ENCODE peak calls at places on chromosomes 16 and 17, in five cellular contexts. One of them, this sample, is unnamed.

GRCh38 chr17:37179893-37180292 is 195.9 kb upstream of the C17orf78 start:
- DNase-seq in H1: no peak
- DNase-seq in stomach: no peak
- DNase-seq in sigmoid colon: no peak
- DNase-seq in GM12878: no peak
- DNase-seq in this sample: no peak

GRCh38 chr17:48770954-48771353 is 42.4 kb upstream of the HOXB13 start:
- DNase-seq in H1: no peak
- DNase-seq in GM12878: peak; percentile 21
- DNase-seq in sigmoid colon: no peak
- DNase-seq in stomach: no peak
- DNase-seq in this sample: no peak

GRCh38 chr17:19312406-19312805 is 50.1 kb downstream of the B9D1 start:
- DNase-seq in H1: no peak
- DNase-seq in GM12878: no peak
- DNase-seq in sigmoid colon: peak; percentile 55
- DNase-seq in stomach: no peak
- DNase-seq in this sample: no peak

GRCh38 chr16:324451-325334 is 27.8 kb downstream of the AXIN1 start:
- DNase-seq in H1: no peak
- DNase-seq in sigmoid colon: no peak
- DNase-seq in stomach: no peak
- DNase-seq in GM12878: no peak
- DNase-seq in this sample: peak; percentile 89

GRCh38 chr17:51860934-51861561 is 297.5 kb downstream of the CA10 start:
- DNase-seq in stomach: no peak
- DNase-seq in GM12878: no peak
- DNase-seq in H1: peak; percentile 43
- DNase-seq in sigmoid colon: no peak
- DNase-seq in this sample: no peak

GRCh38 chr16:26649646-26650045 is 417.1 kb upstream of the C16orf82 start:
- DNase-seq in stomach: no peak
- DNase-seq in H1: no peak
- DNase-seq in GM12878: no peak
- DNase-seq in sigmoid colon: no peak
- DNase-seq in this sample: no peak

GRCh38 chr17:61589990-61590389 is 1.0 kb downstream of the NACA2 start:
- DNase-seq in stomach: no peak
- DNase-seq in H1: no peak
- DNase-seq in GM12878: no peak
- DNase-seq in sigmoid colon: no peak
- DNase-seq in this sample: no peak

GRCh38 chr17:67759355-67760171 is 41.8 kb downstream of the NOL11 start:
- DNase-seq in sigmoid colon: peak; percentile 65
- DNase-seq in H1: no peak
- DNase-seq in stomach: no peak
- DNase-seq in GM12878: no peak
- DNase-seq in this sample: no peak

GRCh38 chr17:82247175-82247823 is 18.5 kb downstream of the SLC16A3 start:
- DNase-seq in GM12878: no peak
- DNase-seq in H1: no peak
- DNase-seq in sigmoid colon: peak; percentile 81
- DNase-seq in stomach: no peak
- DNase-seq in this sample: peak; percentile 31

GRCh38 chr17:73231363-73231762 is 30.3 kb downstream of the CPSF4L start:
- DNase-seq in sigmoid colon: no peak
- DNase-seq in GM12878: no peak
- DNase-seq in stomach: no peak
- DNase-seq in H1: no peak
- DNase-seq in this sample: no peak

GRCh38 chr17:40553694-40554534 is 11.4 kb downstream of the CCR7 start:
- DNase-seq in stomach: peak; percentile 25
- DNase-seq in H1: no peak
- DNase-seq in sigmoid colon: peak; percentile 89
- DNase-seq in GM12878: no peak
- DNase-seq in this sample: peak; percentile 46

GRCh38 chr16:57029161-57030160 is 40.1 kb downstream of the NLRC5 start:
- DNase-seq in sigmoid colon: no peak
- DNase-seq in stomach: no peak
- DNase-seq in GM12878: no peak
- DNase-seq in H1: no peak
- DNase-seq in this sample: no peak

GRCh38 chr17:7403043-7403901 is 625 bp downstream of the TMEM256 start:
- DNase-seq in GM12878: no peak
- DNase-seq in stomach: peak; percentile 33
- DNase-seq in sigmoid colon: peak; percentile 88
- DNase-seq in H1: no peak
- DNase-seq in this sample: peak; percentile 89

GRCh38 chr17:73759324-73760185 is 115.3 kb upstream of the SDK2 start:
- DNase-seq in H1: no peak
- DNase-seq in GM12878: no peak
- DNase-seq in sigmoid colon: no peak
- DNase-seq in stomach: no peak
- DNase-seq in this sample: no peak

GRCh38 chr16:10338426-10338825 is 47.4 kb upstream of the ATF7IP2 start:
- DNase-seq in sigmoid colon: peak; percentile 71
- DNase-seq in GM12878: no peak
- DNase-seq in stomach: no peak
- DNase-seq in H1: no peak
- DNase-seq in this sample: no peak

GRCh38 chr16:47358816-47359215 is 102.0 kb downstream of the ITFG1 start:
- DNase-seq in H1: no peak
- DNase-seq in sigmoid colon: no peak
- DNase-seq in GM12878: no peak
- DNase-seq in stomach: no peak
- DNase-seq in this sample: no peak

GRCh38 chr16:4606354-4606753 is 8.3 kb downstream of the UBALD1 start:
- DNase-seq in sigmoid colon: no peak
- DNase-seq in GM12878: no peak
- DNase-seq in stomach: peak; percentile 65
- DNase-seq in H1: no peak
- DNase-seq in this sample: no peak

GRCh38 chr16:81190667-81191066 is 47.8 kb upstream of the BCO1 start:
- DNase-seq in stomach: no peak
- DNase-seq in GM12878: no peak
- DNase-seq in sigmoid colon: no peak
- DNase-seq in H1: no peak
- DNase-seq in this sample: no peak

GRCh38 chr16:81185416-81185815 is 53.1 kb upstream of the BCO1 start:
- DNase-seq in stomach: no peak
- DNase-seq in sigmoid colon: no peak
- DNase-seq in H1: no peak
- DNase-seq in GM12878: no peak
- DNase-seq in this sample: no peak

DNA sequence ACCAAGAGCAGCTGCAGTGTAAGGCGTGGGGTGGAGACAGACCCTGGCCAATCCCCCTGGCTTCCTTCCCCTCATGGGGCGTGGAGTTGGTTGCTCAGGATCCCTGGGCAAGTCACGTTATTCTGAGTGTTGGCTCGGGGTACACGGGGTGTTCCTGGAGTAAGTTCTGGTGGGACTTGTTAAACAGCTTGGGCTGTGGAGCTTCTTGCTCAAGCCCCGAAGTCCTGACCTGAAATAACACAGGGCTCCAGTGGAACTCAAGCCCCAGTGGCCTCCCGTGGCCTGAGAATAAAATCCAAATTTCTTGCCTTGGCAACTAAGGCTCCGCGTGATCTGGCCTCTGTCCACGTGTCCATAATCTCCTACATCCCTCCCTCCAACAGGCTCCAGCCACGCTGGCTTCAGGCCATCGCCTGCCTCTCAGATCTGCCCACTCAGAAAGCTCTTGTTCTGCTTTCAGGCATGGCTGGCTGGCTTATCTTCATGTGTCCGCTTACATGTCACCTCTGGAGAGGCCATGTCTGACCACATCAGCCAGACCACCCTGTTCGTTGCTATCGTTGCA is 49.3 kb upstream of the BCO1 start:
- DNase-seq in H1: no peak
- DNase-seq in sigmoid colon: peak; percentile 91
- DNase-seq in GM12878: no peak
- DNase-seq in stomach: peak; percentile 69
- DNase-seq in this sample: peak; percentile 56
- TF ChIP-seq POLR2AphosphoS5 in H1: no peak
- TF ChIP-seq POLR2AphosphoS5 in sigmoid colon: no peak
- TF ChIP-seq POLR2AphosphoS5 in GM12878: no peak
- TF ChIP-seq POLR2AphosphoS5 in stomach: no peak
- TF ChIP-seq POLR2AphosphoS5 in this sample: no peak

GRCh38 chr16:88327566-88328312 is 55.0 kb upstream of the ZNF469 start:
- DNase-seq in sigmoid colon: no peak
- DNase-seq in H1: no peak
- DNase-seq in stomach: no peak
- DNase-seq in GM12878: no peak
- DNase-seq in this sample: no peak
- TF ChIP-seq EP300 in sigmoid colon: no peak
- TF ChIP-seq EP300 in H1: no peak
- TF ChIP-seq EP300 in stomach: no peak
- TF ChIP-seq EP300 in GM12878: no peak
- TF ChIP-seq EP300 in this sample: no peak

DNA sequence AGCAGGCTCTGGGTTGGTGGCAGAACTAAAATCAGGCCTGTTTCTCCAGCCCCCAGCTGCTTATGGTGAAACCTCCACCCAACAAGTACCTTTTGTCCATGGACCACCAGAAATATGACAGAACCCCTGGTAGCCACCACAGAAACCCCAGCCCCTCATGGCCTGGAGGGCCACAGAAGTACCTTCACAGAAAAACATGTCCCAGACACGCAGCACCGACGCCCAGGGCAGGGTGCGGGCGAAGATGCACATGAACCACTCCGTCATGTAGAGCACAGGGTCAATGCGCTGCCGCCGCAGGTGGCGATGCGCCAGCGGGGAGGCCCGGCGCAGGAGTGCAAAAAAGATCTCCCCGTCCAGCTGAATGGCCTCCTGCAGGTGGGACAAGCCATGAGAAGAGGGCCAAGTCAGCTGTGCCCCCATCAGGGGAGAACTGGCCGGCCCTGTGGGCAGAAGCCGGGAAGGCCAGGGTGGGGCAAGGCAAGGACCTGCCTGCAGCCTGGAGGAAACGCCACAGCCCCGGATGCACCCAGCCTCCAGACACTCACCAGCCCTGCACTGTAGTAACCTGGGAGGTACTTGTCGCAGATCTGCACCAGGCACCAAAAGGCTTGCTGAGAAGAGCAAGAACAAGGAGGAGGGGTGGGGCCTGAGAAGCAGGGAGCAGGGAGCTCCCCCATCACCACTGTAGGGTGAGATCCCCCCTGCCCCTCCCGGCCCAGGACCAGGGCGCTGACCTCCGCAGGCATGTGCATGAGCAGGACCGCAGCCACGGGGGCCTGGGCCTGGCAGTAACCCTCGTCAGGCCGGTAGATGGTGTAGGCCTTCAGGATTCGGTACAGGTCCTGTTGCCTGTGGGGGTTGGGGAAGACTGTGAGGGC is 4.1 kb upstream of the CD2BP2 start:
- DNase-seq in H1: no peak
- DNase-seq in sigmoid colon: peak; percentile 61
- DNase-seq in GM12878: no peak
- DNase-seq in stomach: no peak
- DNase-seq in this sample: peak; percentile 80
- H3K27ac ChIP-seq in H1: no peak overlapping the region
- H3K27ac ChIP-seq in sigmoid colon: no peak overlapping the region
- H3K27ac ChIP-seq in GM12878: no peak overlapping the region
- H3K27ac ChIP-seq in stomach: no peak overlapping the region
- H3K27ac ChIP-seq in this sample: no peak overlapping the region

DNA sequence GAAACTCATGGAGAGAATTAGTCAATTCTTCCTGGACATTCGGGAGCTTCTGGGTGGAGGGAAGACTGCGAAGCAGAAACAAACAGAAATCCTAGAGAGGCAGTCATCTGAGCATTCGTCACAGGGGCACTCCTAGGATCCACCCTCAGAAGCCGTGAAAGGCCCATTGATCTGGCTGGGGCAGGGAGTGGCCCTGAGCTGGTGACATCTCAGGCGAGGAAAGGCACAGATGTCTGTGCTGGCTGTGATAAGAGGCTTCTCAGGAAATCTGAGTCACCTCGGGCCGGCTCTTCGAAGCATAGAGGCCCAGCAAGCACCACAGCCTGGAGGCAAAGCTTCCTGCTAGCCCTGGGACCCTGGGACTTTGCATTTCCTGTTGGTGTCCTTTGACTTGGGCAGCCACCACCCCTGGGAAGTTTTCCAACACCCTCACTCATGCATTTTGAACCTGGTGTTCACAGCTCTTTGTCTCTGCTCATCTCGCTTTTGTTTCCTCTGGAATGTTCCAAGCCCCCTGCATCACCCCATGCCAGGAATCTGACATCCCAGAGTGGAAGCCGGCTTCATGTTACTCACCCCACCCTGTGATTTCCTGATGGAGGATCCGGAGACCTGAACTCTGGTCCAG is 23.3 kb upstream of the CDRT4 start:
- DNase-seq in stomach: no peak
- DNase-seq in H1: peak; percentile 44
- DNase-seq in sigmoid colon: peak; percentile 87
- DNase-seq in GM12878: no peak
- DNase-seq in this sample: no peak
- TF ChIP-seq POLR2AphosphoS5 in stomach: no peak
- TF ChIP-seq POLR2AphosphoS5 in H1: no peak
- TF ChIP-seq POLR2AphosphoS5 in sigmoid colon: peak; percentile 16
- TF ChIP-seq POLR2AphosphoS5 in GM12878: no peak
- TF ChIP-seq POLR2AphosphoS5 in this sample: peak; percentile 75

DNA sequence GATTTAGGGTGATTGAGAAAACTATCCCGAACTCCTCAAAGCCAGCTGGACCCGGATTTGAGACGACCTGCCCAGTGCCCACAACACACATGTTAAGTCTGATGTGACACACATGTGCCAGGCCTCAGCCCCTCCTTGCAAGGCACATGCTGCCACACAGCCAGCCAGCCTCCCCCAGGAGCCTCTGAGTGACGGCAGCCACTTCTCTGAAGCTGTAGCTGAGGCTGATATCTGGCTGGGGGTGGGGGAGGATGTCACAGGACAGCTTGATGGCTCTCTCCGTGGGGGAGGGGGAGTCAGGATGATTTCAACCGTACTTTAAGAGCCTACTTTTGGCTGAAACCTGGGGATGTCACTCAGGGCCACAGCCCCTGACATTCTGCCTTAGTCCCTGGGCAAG is 40.9 kb downstream of the SRCIN1 start:
- DNase-seq in sigmoid colon: no peak
- DNase-seq in H1: no peak
- DNase-seq in stomach: no peak
- DNase-seq in GM12878: no peak
- DNase-seq in this sample: no peak
- TF ChIP-seq EP300 in sigmoid colon: no peak
- TF ChIP-seq EP300 in H1: no peak
- TF ChIP-seq EP300 in stomach: no peak
- TF ChIP-seq EP300 in GM12878: no peak
- TF ChIP-seq EP300 in this sample: no peak

GRCh38 chr17:44865231-44865660 is 17.6 kb downstream of the HIGD1B start:
- DNase-seq in GM12878: no peak
- DNase-seq in stomach: peak; percentile 66
- DNase-seq in sigmoid colon: peak; percentile 86
- DNase-seq in H1: peak; percentile 15
- DNase-seq in this sample: peak; percentile 60
- H3K27ac ChIP-seq in GM12878: no peak overlapping the region
- H3K27ac ChIP-seq in stomach: no peak overlapping the region
- H3K27ac ChIP-seq in sigmoid colon: peak overlapping the region; percentile 82
- H3K27ac ChIP-seq in H1: no peak overlapping the region
- H3K27ac ChIP-seq in this sample: no peak overlapping the region